ENCODE peak calls at places on chromosomes 7 and 10, in nine cellular contexts. S, M, J, F, U, G, E, X and C are unnamed samples.

GRCh38 chr7:17994079-17994478 is 33.6 kb downstream of the PRPS1L1 start:
- ATAC-seq in S (no peak), M (no peak), J (no peak), F (no peak), U (no peak), G (peak), E (peak), X (no peak), C (no peak)

GRCh38 chr7:140262242-140262903 is 85.6 kb upstream of the KDM7A start:
- ATAC-seq in S (no peak), M (no peak), J (no peak), F (no peak), U (peak), G (peak), E (peak), X (no peak), C (no peak)

GRCh38 chr10:114548662-114549061 is 109.4 kb downstream of the ABLIM1 start:
- ATAC-seq in S (no peak), M (no peak), J (peak), F (peak), U (no peak), G (no peak), E (no peak), X (no peak), C (no peak)

GRCh38 chr10:3294919-3295318 is 122.3 kb upstream of the PITRM1 start:
- ATAC-seq in S (no peak), M (no peak), J (no peak), F (no peak), U (no peak), G (no peak), E (no peak), X (no peak), C (no peak)

GRCh38 chr7:583410-584121 is 63.9 kb upstream of the PDGFA start:
- ATAC-seq in S (no peak), M (peak), J (no peak), F (no peak), U (peak), G (peak), E (peak), X (peak), C (no peak)

GRCh38 chr7:155247479-155248365 is 50.0 kb upstream of the INSIG1 start:
- ATAC-seq in S (no peak), M (no peak), J (no peak), F (no peak), U (no peak), G (no peak), E (no peak), X (no peak), C (peak)

GRCh38 chr7:139087212-139087611 is 22.3 kb downstream of the ZC3HAV1 start:
- ATAC-seq in S (no peak), M (no peak), J (no peak), F (no peak), U (no peak), G (no peak), E (no peak), X (no peak), C (no peak)

GRCh38 chr10:22669163-22669711 is 45.1 kb downstream of the PIP4K2A start:
- ATAC-seq in S (no peak), M (peak), J (no peak), F (no peak), U (no peak), G (peak), E (peak), X (peak), C (peak)

GRCh38 chr10:110679633-110680472 is 35.7 kb downstream of the RBM20 start:
- ATAC-seq in S (peak), M (no peak), J (peak), F (peak), U (no peak), G (no peak), E (no peak), X (no peak), C (no peak)

GRCh38 chr7:84578825-84579224 is 384.2 kb upstream of the SEMA3A start:
- ATAC-seq in S (no peak), M (no peak), J (no peak), F (no peak), U (no peak), G (no peak), E (no peak), X (no peak), C (no peak)

GRCh38 chr7:40239755-40240303 is 105.0 kb downstream of the SUGCT start:
- ATAC-seq in S (no peak), M (no peak), J (no peak), F (no peak), U (no peak), G (no peak), E (no peak), X (no peak), C (no peak)

GRCh38 chr7:133300097-133300496 is 47.2 kb downstream of the EXOC4 start:
- ATAC-seq in S (no peak), M (no peak), J (no peak), F (no peak), U (no peak), G (no peak), E (no peak), X (no peak), C (no peak)

GRCh38 chr7:105267244-105267643 is 121.5 kb downstream of the SRPK2 start:
- ATAC-seq in S (no peak), M (peak), J (no peak), F (no peak), U (no peak), G (no peak), E (no peak), X (peak), C (no peak)

GRCh38 chr7:16492513-16493062 is 27.1 kb upstream of the SOSTDC1 start:
- ATAC-seq in S (no peak), M (peak), J (no peak), F (no peak), U (no peak), G (no peak), E (peak), X (peak), C (no peak)

GRCh38 chr10:34407227-34407626 is 407.9 kb downstream of the PARD3 start:
- ATAC-seq in S (no peak), M (no peak), J (peak), F (peak), U (no peak), G (no peak), E (no peak), X (no peak), C (peak)

GRCh38 chr7:159143780-159144755 is 599 bp downstream of the VIPR2 start:
- ATAC-seq in S (no peak), M (no peak), J (peak), F (peak), U (no peak), G (peak), E (no peak), X (no peak), C (no peak)

GRCh38 chr10:24691113-24691512 is 32.6 kb downstream of the ARHGAP21 start:
- ATAC-seq in S (no peak), M (no peak), J (peak), F (peak), U (no peak), G (no peak), E (no peak), X (no peak), C (no peak)

GRCh38 chr10:64288404-64288803 is 767.2 kb downstream of the REEP3 start:
- ATAC-seq in S (no peak), M (no peak), J (no peak), F (no peak), U (no peak), G (no peak), E (no peak), X (no peak), C (no peak)

GRCh38 chr7:92400013-92400412 is 47.3 kb upstream of the GATAD1 start:
- ATAC-seq in S (no peak), M (no peak), J (no peak), F (no peak), U (no peak), G (no peak), E (no peak), X (no peak), C (no peak)

GRCh38 chr7:76346778-76347177 is 12.0 kb downstream of the YWHAG start:
- ATAC-seq in S (peak), M (peak), J (no peak), F (peak), U (no peak), G (no peak), E (no peak), X (no peak), C (no peak)

GRCh38 chr10:63699785-63700184 is 178.6 kb downstream of the REEP3 start:
- ATAC-seq in S (no peak), M (no peak), J (peak), F (peak), U (no peak), G (no peak), E (peak), X (no peak), C (no peak)

GRCh38 chr10:112649492-112650152 is 202.6 kb downstream of the VTI1A start:
- ATAC-seq in S (no peak), M (no peak), J (no peak), F (no peak), U (no peak), G (no peak), E (no peak), X (no peak), C (no peak)

GRCh38 chr7:90945104-90945752 is 319.0 kb upstream of the FZD1 start:
- ATAC-seq in S (no peak), M (no peak), J (peak), F (peak), U (no peak), G (no peak), E (no peak), X (no peak), C (no peak)

GRCh38 chr7:11319491-11320274 is 346.0 kb downstream of the PHF14 start:
- ATAC-seq in S (no peak), M (no peak), J (peak), F (no peak), U (no peak), G (no peak), E (no peak), X (no peak), C (no peak)

GRCh38 chr7:74569501-74570075 is 87.9 kb upstream of the GTF2I start:
- ATAC-seq in S (no peak), M (peak), J (no peak), F (no peak), U (no peak), G (no peak), E (peak), X (no peak), C (no peak)

GRCh38 chr7:100017300-100017699 is 1.9 kb downstream of the ZKSCAN1 start:
- ATAC-seq in S (no peak), M (no peak), J (no peak), F (no peak), U (no peak), G (no peak), E (no peak), X (no peak), C (no peak)

GRCh38 chr7:6385909-6386560 is 61.7 kb downstream of the DAGLB start:
- ATAC-seq in S (no peak), M (no peak), J (no peak), F (no peak), U (no peak), G (no peak), E (no peak), X (no peak), C (no peak)

GRCh38 chr10:21100871-21101514 is 203.9 kb upstream of the NEBL start:
- ATAC-seq in S (no peak), M (no peak), J (no peak), F (no peak), U (no peak), G (peak), E (peak), X (no peak), C (no peak)